ENCODE peak calls at places on chromosomes 16 and 17, in four cellular contexts. K, F, C and S are unnamed samples.

GRCh38 chr17:40301315-40301714 is 7.7 kb upstream of the RARA start:
- DNase-seq in F (no peak), C (no peak), K (no peak), S (no peak)

GRCh38 chr16:11060856-11061255 is 116.5 kb downstream of the CLEC16A start:
- DNase-seq in F (no peak), K (no peak), C (no peak), S (no peak)

GRCh38 chr16:10521681-10522274 is 58.6 kb downstream of the EMP2 start:
- DNase-seq in C (no peak), F (peak; percentile 67), K (peak; percentile 43), S (peak; percentile 45)

GRCh38 chr16:2475413-2476344 is 752 bp downstream of the TBC1D24 start:
- DNase-seq in C (no peak), K (peak; percentile 75), F (no peak), S (peak; percentile 21)

GRCh38 chr17:9150407-9151090 is 129.2 kb downstream of the NTN1 start:
- DNase-seq in C (no peak), F (no peak), K (no peak), S (no peak)

GRCh38 chr17:62859146-62859545 is 51.0 kb upstream of the MARCHF10 start:
- DNase-seq in F (no peak), C (no peak), K (no peak), S (no peak)

GRCh38 chr16:69443809-69444611 is 19.6 kb downstream of the CYB5B start:
- DNase-seq in K (no peak), F (no peak), C (no peak), S (peak; percentile 28)

GRCh38 chr17:64009571-64010402 is 10.6 kb downstream of the ICAM2 start:
- DNase-seq in C (no peak), F (no peak), K (no peak), S (no peak)

GRCh38 chr17:63635787-63636186 is 13.6 kb downstream of the MAP3K3 start:
- DNase-seq in C (no peak), F (no peak), K (no peak), S (no peak)

GRCh38 chr17:5362162-5362811 is 57.2 kb downstream of the NUP88 start:
- DNase-seq in K (no peak), F (no peak), C (no peak), S (no peak)

GRCh38 chr17:81676906-81677305 is 6.7 kb downstream of the ARL16 start:
- DNase-seq in K (no peak), F (no peak), C (no peak), S (no peak)

GRCh38 chr17:731943-732787 is at the start of gene TLCD3A:
- DNase-seq in F (peak; percentile 87), K (peak; percentile 64), C (no peak), S (peak; percentile 82)

GRCh38 chr17:65733314-65733713 is 171.9 kb upstream of the AXIN2 start:
- DNase-seq in F (no peak), C (no peak), K (no peak), S (no peak)

GRCh38 chr16:424033-424622 is 1.3 kb upstream of the RAB11FIP3 start:
- DNase-seq in K (no peak), C (no peak), F (no peak), S (peak; percentile 64)

GRCh38 chr16:87305505-87306391 is 11.4 kb downstream of the C16orf95 start:
- DNase-seq in K (no peak), C (no peak), F (no peak), S (no peak)

GRCh38 chr17:2707721-2708584 is 3.6 kb downstream of the CLUH start:
- DNase-seq in F (no peak), C (no peak), K (peak; percentile 79), S (peak; percentile 76)

GRCh38 chr16:62913924-62914323 is 877.7 kb upstream of the CDH8 start:
- DNase-seq in F (no peak), C (no peak), K (no peak), S (no peak)

GRCh38 chr16:79728048-79728922 is 127.7 kb upstream of the MAF start:
- DNase-seq in F (no peak), C (no peak), K (no peak), S (no peak)

GRCh38 chr16:88686062-88686438 is 257 bp downstream of the SNAI3 start:
- DNase-seq in F (peak; percentile 53), K (peak; percentile 75), C (peak; percentile 46), S (no peak)

GRCh38 chr17:15250459-15250858 is 14.7 kb downstream of the PMP22 start:
- DNase-seq in K (no peak), F (no peak), C (no peak), S (no peak)